ENCODE peak calls at places on chromosome 2, in eight cellular contexts. S, D, G, V, E, N, P and J are unnamed samples.

GRCh38 chr2:55949211-55949610 is 25.6 kb upstream of the EFEMP1 start:
- DNase-seq in P (no peak), S (no peak), N (no peak), E (no peak), D (no peak), G (no peak), V (no peak), J (no peak)

GRCh38 chr2:25844089-25844488 is 34.2 kb downstream of the ASXL2 start:
- DNase-seq in V (no peak), D (no peak), G (peak), E (peak), S (no peak), P (peak), N (peak), J (no peak)

GRCh38 chr2:73203055-73203681 is 794 bp downstream of the NOTO start:
- DNase-seq in D (peak), P (no peak), S (no peak), E (no peak), V (no peak), G (no peak), N (no peak), J (no peak)

GRCh38 chr2:130825231-130825971 is 11.3 kb upstream of the ARHGEF4 start:
- DNase-seq in P (no peak), D (no peak), E (no peak), N (no peak), S (no peak), G (no peak), V (no peak), J (no peak)

GRCh38 chr2:43106767-43107527 is 119.5 kb downstream of the ZFP36L2 start:
- DNase-seq in N (no peak), E (no peak), G (no peak), V (no peak), D (no peak), S (peak), P (no peak), J (no peak)

GRCh38 chr2:237732790-237733349 is 65.7 kb upstream of the RBM44 start:
- DNase-seq in E (no peak), V (no peak), N (no peak), S (no peak), P (no peak), D (peak), G (no peak), J (no peak)

GRCh38 chr2:71130325-71131260 is at the start of gene MPHOSPH10:
- DNase-seq in V (peak), E (peak), D (peak), N (peak), S (peak), G (peak), P (peak), J (peak)

GRCh38 chr2:174778479-174778962 is 14.2 kb upstream of the CHRNA1 start:
- DNase-seq in D (no peak), G (peak), N (peak), P (peak), V (no peak), S (peak), E (peak), J (peak)

GRCh38 chr2:112885503-112885897 is 25.5 kb upstream of the IL37 start:
- DNase-seq in V (no peak), G (no peak), N (no peak), S (no peak), E (peak), D (no peak), P (no peak), J (no peak)

GRCh38 chr2:240585681-240586197 is 795 bp upstream of the CAPN10 start:
- DNase-seq in D (peak), P (no peak), E (no peak), N (no peak), S (no peak), G (no peak), V (no peak), J (no peak)

GRCh38 chr2:184598313-184599053 is at the start of gene ZNF804A:
- DNase-seq in G (no peak), D (peak), P (no peak), N (peak), S (peak), V (peak), E (peak), J (peak)

GRCh38 chr2:30417253-30417652 is 29.8 kb upstream of the LCLAT1 start:
- DNase-seq in D (no peak), S (no peak), E (peak), P (no peak), G (no peak), N (no peak), V (no peak), J (no peak)

GRCh38 chr2:236541008-236541562 is 28.5 kb upstream of the ACKR3 start:
- DNase-seq in V (no peak), P (peak), S (no peak), G (peak), E (peak), D (no peak), N (peak), J (no peak)

GRCh38 chr2:131046580-131047274 is 46.5 kb downstream of the FAM168B start:
- DNase-seq in E (no peak), V (no peak), P (no peak), G (no peak), D (no peak), N (no peak), S (no peak), J (no peak)

GRCh38 chr2:12155308-12156061 is 409.1 kb downstream of the LPIN1 start:
- DNase-seq in V (no peak), G (no peak), N (peak), D (no peak), E (peak), P (peak), S (peak), J (no peak)

GRCh38 chr2:76281176-76281841 is 570.6 kb upstream of the GCFC2 start:
- DNase-seq in G (no peak), E (no peak), P (no peak), N (no peak), V (no peak), D (no peak), S (no peak), J (no peak)

GRCh38 chr2:50674876-50675275 is 357.1 kb downstream of the NRXN1 start:
- DNase-seq in V (no peak), E (no peak), S (no peak), D (no peak), N (no peak), P (no peak), G (no peak), J (peak)

GRCh38 chr2:128310761-128311160 is 7.9 kb downstream of the HS6ST1 start:
- DNase-seq in P (no peak), G (no peak), D (no peak), S (no peak), E (no peak), V (no peak), N (no peak), J (no peak)

GRCh38 chr2:215764441-215765048 is 248.8 kb downstream of the MREG start:
- DNase-seq in E (peak), D (no peak), G (peak), S (no peak), N (peak), P (no peak), V (no peak), J (no peak)

GRCh38 chr2:239369631-239370161 is 31.1 kb downstream of the HDAC4 start:
- DNase-seq in P (no peak), S (no peak), V (peak), G (peak), N (no peak), E (peak), D (peak), J (no peak)

GRCh38 chr2:98903767-98904485 is 32.1 kb downstream of the CRACDL start:
- DNase-seq in E (no peak), V (no peak), D (no peak), N (no peak), G (no peak), S (no peak), P (no peak), J (no peak)

GRCh38 chr2:157468931-157469708 is 25.2 kb upstream of the CYTIP start:
- DNase-seq in D (no peak), V (no peak), G (peak), P (no peak), N (peak), E (peak), S (no peak), J (no peak)

GRCh38 chr2:8003462-8004075 is 678.3 kb upstream of the ID2 start:
- DNase-seq in S (no peak), V (no peak), D (no peak), G (peak), E (peak), P (no peak), N (peak), J (no peak)

GRCh38 chr2:206764673-206765241 is 371 bp downstream of the MDH1B start:
- DNase-seq in V (no peak), P (no peak), G (no peak), D (no peak), S (no peak), E (no peak), N (no peak), J (peak)

GRCh38 chr2:240603081-240603835 is 16.7 kb downstream of the CAPN10 start:
- DNase-seq in G (no peak), P (no peak), S (no peak), V (no peak), D (peak), E (no peak), N (no peak), J (no peak)

GRCh38 chr2:128573531-128573930 is 254.9 kb upstream of the HS6ST1 start:
- DNase-seq in P (no peak), V (no peak), S (no peak), N (no peak), D (no peak), E (no peak), G (no peak), J (no peak)

GRCh38 chr2:105114551-105114950 is 76.7 kb downstream of the MRPS9 start:
- DNase-seq in G (peak), E (peak), N (peak), P (peak), V (no peak), S (no peak), D (no peak), J (no peak)

GRCh38 chr2:105121417-105121816 is 83.5 kb downstream of the MRPS9 start:
- DNase-seq in N (no peak), D (no peak), G (no peak), E (no peak), S (no peak), P (no peak), V (no peak), J (no peak)

GRCh38 chr2:105116348-105116747 is 78.5 kb downstream of the MRPS9 start:
- DNase-seq in P (no peak), N (no peak), E (no peak), G (no peak), D (no peak), V (no peak), S (no peak), J (no peak)

GRCh38 chr2:105117565-105117964 is 79.7 kb downstream of the MRPS9 start:
- DNase-seq in V (no peak), D (no peak), S (no peak), N (no peak), E (no peak), G (no peak), P (no peak), J (no peak)

GRCh38 chr2:105118960-105119359 is 81.1 kb downstream of the MRPS9 start:
- DNase-seq in P (no peak), N (no peak), E (no peak), D (no peak), V (no peak), S (no peak), G (no peak), J (no peak)
- TF ChIP-seq CTCF in P (peak), N (peak), E (peak), D (peak), V (no peak), S (no peak), G (peak), J (no peak)

GRCh38 chr2:117918608-117919007 is 95.3 kb downstream of the CCDC93 start:
- DNase-seq in P (no peak), E (no peak), D (no peak), V (no peak), G (no peak), S (no peak), N (no peak), J (no peak)

GRCh38 chr2:117921520-117921919 is 92.3 kb downstream of the CCDC93 start:
- DNase-seq in S (no peak), N (no peak), E (no peak), D (no peak), V (no peak), G (no peak), P (no peak), J (no peak)

GRCh38 chr2:117917223-117917917 is 96.5 kb downstream of the CCDC93 start:
- DNase-seq in E (no peak), D (no peak), V (no peak), N (no peak), G (no peak), S (no peak), P (no peak), J (no peak)
- TF ChIP-seq CTCF in E (peak), D (peak), V (no peak), N (peak), G (peak), S (no peak), P (peak), J (no peak)

GRCh38 chr2:176272870-176273269 is 3.6 kb downstream of the MTX2 start:
- DNase-seq in P (no peak), N (no peak), G (no peak), D (no peak), E (no peak), V (no peak), S (no peak), J (no peak)

GRCh38 chr2:176268976-176269318 is 295 bp upstream of the MTX2 start:
- DNase-seq in P (no peak), D (no peak), S (no peak), E (no peak), G (no peak), N (no peak), V (no peak), J (no peak)

GRCh38 chr2:176270100-176270750 is 983 bp downstream of the MTX2 start:
- DNase-seq in N (no peak), V (no peak), E (no peak), G (no peak), D (no peak), S (no peak), P (no peak), J (no peak)

DNA sequence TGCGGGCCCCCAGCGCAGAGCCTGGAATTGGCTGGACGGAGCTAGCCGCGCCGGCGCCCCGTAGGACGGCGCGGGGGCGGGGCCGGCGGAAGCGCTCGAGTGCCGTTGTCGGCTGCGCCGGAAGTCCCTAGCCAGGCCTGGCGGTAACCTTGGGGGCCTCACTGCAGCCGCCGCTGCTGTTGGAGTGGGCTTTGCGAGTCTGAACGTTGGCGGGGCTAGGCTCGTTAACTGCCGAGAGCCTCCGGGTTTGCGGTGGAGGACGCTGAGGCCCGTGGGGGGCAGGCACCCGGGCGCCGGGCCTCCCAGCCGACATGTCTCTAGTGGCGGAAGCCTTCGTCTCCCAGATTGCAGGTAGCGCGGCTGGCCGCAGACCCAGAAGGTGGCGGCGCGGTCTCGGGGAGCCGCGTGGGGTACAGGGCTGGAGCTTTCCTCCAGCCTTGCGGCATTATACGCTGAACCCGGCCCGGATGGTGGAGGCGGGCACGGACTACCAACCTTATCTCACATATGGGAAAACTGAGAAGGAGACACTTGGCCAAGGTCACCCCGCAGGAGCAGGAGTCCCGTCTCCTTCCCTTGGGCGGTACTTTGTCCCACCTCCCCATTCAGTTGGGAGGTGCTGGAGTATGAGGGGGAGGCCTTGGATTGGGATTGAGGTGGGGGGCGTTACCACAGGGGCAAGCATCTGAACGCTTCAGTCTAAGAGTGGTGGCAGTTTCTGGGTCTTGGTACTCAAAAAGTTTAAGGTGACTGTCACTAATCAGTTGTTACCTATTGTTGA is at the start of gene MTX2:
- DNase-seq in V (peak), G (no peak), N (peak), P (no peak), S (peak), E (peak), D (peak), J (peak)
- TF ChIP-seq CTCF in V (no peak), G (peak), N (no peak), P (peak), S (peak), E (no peak), D (no peak), J (peak)

GRCh38 chr2:750628-751027 is 73.4 kb upstream of the TMEM18 start:
- DNase-seq in D (no peak), P (no peak), E (no peak), V (no peak), N (no peak), G (no peak), S (no peak), J (no peak)

GRCh38 chr2:751474-751873 is 74.3 kb upstream of the TMEM18 start:
- DNase-seq in P (no peak), S (no peak), N (no peak), E (no peak), V (no peak), D (no peak), G (no peak), J (no peak)

GRCh38 chr2:758073-758820 is 81.0 kb upstream of the TMEM18 start:
- DNase-seq in G (no peak), P (no peak), N (no peak), V (no peak), D (no peak), S (no peak), E (no peak), J (no peak)

GRCh38 chr2:747774-748351 is 70.7 kb upstream of the TMEM18 start:
- DNase-seq in E (no peak), N (no peak), G (no peak), P (no peak), D (no peak), S (no peak), V (no peak), J (no peak)

DNA sequence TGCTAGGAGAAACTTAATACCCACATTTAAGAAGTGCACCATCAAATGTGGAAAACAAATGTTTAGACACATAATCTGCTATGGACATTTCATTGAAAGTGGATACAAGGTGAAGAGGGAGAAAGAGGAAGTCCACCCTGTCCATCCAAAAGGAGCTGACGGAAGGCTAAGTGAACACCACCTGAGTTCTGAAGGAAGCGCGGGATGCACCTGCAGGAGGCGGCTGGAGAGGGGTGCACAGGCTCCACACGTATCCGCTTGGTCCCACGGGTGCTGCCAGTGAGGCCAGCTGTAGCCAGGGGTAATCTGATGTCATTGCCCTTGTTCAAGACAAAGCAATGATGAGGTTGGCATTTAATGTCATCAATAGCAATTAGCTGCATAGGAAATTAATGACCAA is 75.9 kb upstream of the TMEM18 start:
- DNase-seq in E (no peak), G (no peak), N (no peak), D (no peak), V (no peak), P (no peak), S (no peak), J (no peak)
- TF ChIP-seq CTCF in E (no peak), G (no peak), N (no peak), D (no peak), V (no peak), P (no peak), S (no peak), J (no peak)